ENCODE peak calls at places on chromosome 4, in eight cellular contexts. B is AG04450, U is testis, A is stomach, O is cardiac fibroblast, L is GM12865, P is A673, C is BE2C. H is an unnamed sample.

GRCh38 chr4:7733801-7734650 is 205.6 kb downstream of the AFAP1 start:
- DNase-seq in B (no peak), U (no peak), A (no peak), O (no peak), L (no peak), P (no peak), C (no peak), H (no peak)

GRCh38 chr4:25580633-25581467 is 74.8 kb upstream of the SLC34A2 start:
- DNase-seq in B (no peak), U (no peak), A (peak), O (no peak), L (no peak), P (no peak), C (no peak), H (no peak)

GRCh38 chr4:3237711-3238560 is 11.0 kb upstream of the MSANTD1 start:
- DNase-seq in B (no peak), U (no peak), A (no peak), O (no peak), L (no peak), P (no peak), C (no peak), H (no peak)

GRCh38 chr4:24560770-24561415 is 23.5 kb downstream of the DHX15 start:
- DNase-seq in B (no peak), U (no peak), A (no peak), O (peak), L (no peak), P (peak), C (no peak), H (no peak)

GRCh38 chr4:40630335-40631021 is 814 bp upstream of the RBM47 start:
- DNase-seq in B (no peak), U (peak), A (peak), O (no peak), L (peak), P (no peak), C (no peak), H (no peak)

GRCh38 chr4:186297013-186297645 is 31.1 kb downstream of the F11 start:
- DNase-seq in B (peak), U (no peak), A (no peak), O (peak), L (peak), P (peak), C (no peak), H (no peak)

GRCh38 chr4:21858971-21859370 is 89.6 kb downstream of the KCNIP4 start:
- DNase-seq in B (no peak), U (no peak), A (no peak), O (peak), L (no peak), P (no peak), C (no peak), H (no peak)

GRCh38 chr4:25090516-25090915 is 59.8 kb upstream of the LGI2 start:
- DNase-seq in B (no peak), U (no peak), A (no peak), O (peak), L (no peak), P (no peak), C (no peak), H (no peak)

GRCh38 chr4:115360441-115360840 is 247.0 kb upstream of the NDST4 start:
- DNase-seq in B (no peak), U (no peak), A (no peak), O (no peak), L (no peak), P (peak), C (no peak), H (no peak)

GRCh38 chr4:26048962-26049361 is 134.9 kb downstream of the SMIM20 start:
- DNase-seq in B (no peak), U (no peak), A (no peak), O (no peak), L (no peak), P (no peak), C (no peak), H (no peak)

GRCh38 chr4:13597141-13597540 is 30.4 kb downstream of the BOD1L1 start:
- DNase-seq in B (no peak), U (no peak), A (no peak), O (no peak), L (no peak), P (no peak), C (no peak), H (no peak)

GRCh38 chr4:94530073-94530472 is 78.3 kb downstream of the PDLIM5 start:
- DNase-seq in B (no peak), U (no peak), A (no peak), O (peak), L (no peak), P (no peak), C (no peak), H (no peak)

GRCh38 chr4:36349904-36350554 is 68.6 kb downstream of the DTHD1 start:
- DNase-seq in B (no peak), U (no peak), A (no peak), O (peak), L (no peak), P (no peak), C (no peak), H (no peak)

GRCh38 chr4:179328627-179329026 is 1886.4 kb upstream of the AGA start:
- DNase-seq in B (no peak), U (no peak), A (no peak), O (no peak), L (no peak), P (no peak), C (no peak), H (no peak)

GRCh38 chr4:13626492-13627184 is 887 bp downstream of the BOD1L1 start:
- DNase-seq in B (no peak), U (peak), A (no peak), O (peak), L (no peak), P (no peak), C (no peak), H (no peak)

GRCh38 chr4:110106946-110107325 is 91.5 kb downstream of the ELOVL6 start:
- DNase-seq in B (no peak), U (no peak), A (no peak), O (peak), L (peak), P (peak), C (no peak), H (no peak)
- TF ChIP-seq CTCF in B (no peak), U (no peak), A (no peak), O (no peak), L (no peak), P (no peak), C (no peak), H (no peak)

GRCh38 chr4:82782626-82783025 is 16.0 kb downstream of the SCD5 start:
- DNase-seq in B (no peak), U (no peak), A (no peak), O (no peak), L (no peak), P (no peak), C (no peak), H (no peak)

GRCh38 chr4:82779032-82779431 is 19.6 kb downstream of the SCD5 start:
- DNase-seq in B (no peak), U (no peak), A (no peak), O (no peak), L (no peak), P (no peak), C (no peak), H (no peak)

GRCh38 chr4:82776925-82777542 is 21.6 kb downstream of the SCD5 start:
- DNase-seq in B (peak), U (no peak), A (no peak), O (no peak), L (no peak), P (no peak), C (no peak), H (no peak)

GRCh38 chr4:82777857-82778525 is 20.6 kb downstream of the SCD5 start:
- DNase-seq in B (no peak), U (no peak), A (no peak), O (no peak), L (no peak), P (no peak), C (no peak), H (no peak)

DNA sequence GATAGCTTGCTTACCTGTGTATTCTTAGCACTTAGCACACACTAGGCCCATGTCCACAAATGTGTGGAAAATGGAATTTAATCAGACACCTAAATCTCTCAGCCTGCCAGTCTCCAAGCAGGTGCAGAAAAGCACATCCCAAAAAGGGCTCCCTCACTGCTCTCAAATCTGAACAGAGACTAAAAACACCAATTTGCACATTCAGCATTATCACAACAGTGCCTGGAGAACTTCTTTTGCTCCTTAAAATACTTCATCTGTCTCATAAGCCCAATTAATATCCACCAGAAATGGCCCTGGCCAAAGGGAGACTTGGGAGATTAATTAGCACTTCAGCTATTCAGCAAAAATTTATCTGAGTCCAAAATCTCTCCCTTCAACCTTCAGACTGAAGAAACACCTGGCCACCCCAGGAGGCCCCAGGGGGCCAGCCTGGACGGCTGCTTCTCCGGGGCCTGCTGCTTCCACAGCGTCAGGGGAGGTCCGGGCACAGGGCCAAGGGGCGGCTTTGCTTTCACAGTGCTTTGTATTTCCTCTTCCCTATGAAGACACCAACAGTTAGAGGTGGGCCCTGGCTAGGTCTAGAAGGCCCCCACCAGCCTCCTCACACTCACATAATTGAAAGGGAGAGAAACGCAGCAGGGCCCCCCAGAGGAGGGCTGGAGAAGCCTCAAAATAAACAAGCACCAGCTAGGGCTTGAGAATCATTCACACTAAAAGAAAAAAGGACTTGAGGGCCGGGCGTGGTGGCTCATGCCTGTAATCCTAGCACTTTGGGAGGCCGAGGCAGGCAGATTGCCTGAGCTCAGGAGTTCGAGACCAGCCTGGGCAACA is 18.0 kb downstream of the SCD5 start:
- DNase-seq in B (no peak), U (peak), A (peak), O (peak), L (peak), P (peak), C (peak), H (no peak)
- TF ChIP-seq CTCF in B (no peak), U (no peak), A (no peak), O (peak), L (no peak), P (peak), C (no peak), H (no peak)

GRCh38 chr4:18566970-18567799 is 545.6 kb upstream of the LCORL start:
- DNase-seq in B (no peak), U (no peak), A (peak), O (no peak), L (no peak), P (no peak), C (no peak), H (no peak)

GRCh38 chr4:18570370-18570769 is 548.8 kb upstream of the LCORL start:
- DNase-seq in B (no peak), U (no peak), A (no peak), O (no peak), L (no peak), P (no peak), C (no peak), H (no peak)

GRCh38 chr4:18571252-18571885 is 549.8 kb upstream of the LCORL start:
- DNase-seq in B (no peak), U (no peak), A (no peak), O (no peak), L (no peak), P (no peak), C (no peak), H (no peak)

DNA sequence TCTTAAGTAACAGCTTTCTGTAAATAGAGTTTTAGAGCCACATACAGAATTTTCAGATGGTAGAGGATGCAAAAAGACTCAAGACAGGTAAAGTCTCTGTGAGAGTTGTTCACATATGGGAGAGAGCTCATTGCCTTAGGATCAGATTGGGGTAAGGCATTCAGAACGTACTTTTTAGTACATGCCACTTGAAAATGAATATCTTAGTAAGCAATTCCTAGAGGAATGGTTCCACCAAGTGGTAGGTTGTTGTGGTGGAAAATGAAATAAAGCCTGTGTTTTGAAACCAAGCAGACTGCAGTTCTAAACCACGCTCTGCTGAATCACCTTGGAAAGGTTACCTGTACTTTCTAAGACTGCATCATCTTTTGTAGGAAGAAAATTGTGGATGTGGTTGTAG is 547.0 kb upstream of the LCORL start:
- DNase-seq in B (no peak), U (no peak), A (no peak), O (peak), L (no peak), P (peak), C (no peak), H (no peak)
- TF ChIP-seq CTCF in B (no peak), U (no peak), A (no peak), O (no peak), L (no peak), P (peak), C (peak), H (peak)

GRCh38 chr4:154686838-154687237 is 57.0 kb upstream of the LRAT start:
- DNase-seq in B (no peak), U (no peak), A (no peak), O (peak), L (no peak), P (peak), C (no peak), H (no peak)
- TF ChIP-seq CTCF in B (peak), U (no peak), A (no peak), O (no peak), L (no peak), P (peak), C (no peak), H (peak)

DNA sequence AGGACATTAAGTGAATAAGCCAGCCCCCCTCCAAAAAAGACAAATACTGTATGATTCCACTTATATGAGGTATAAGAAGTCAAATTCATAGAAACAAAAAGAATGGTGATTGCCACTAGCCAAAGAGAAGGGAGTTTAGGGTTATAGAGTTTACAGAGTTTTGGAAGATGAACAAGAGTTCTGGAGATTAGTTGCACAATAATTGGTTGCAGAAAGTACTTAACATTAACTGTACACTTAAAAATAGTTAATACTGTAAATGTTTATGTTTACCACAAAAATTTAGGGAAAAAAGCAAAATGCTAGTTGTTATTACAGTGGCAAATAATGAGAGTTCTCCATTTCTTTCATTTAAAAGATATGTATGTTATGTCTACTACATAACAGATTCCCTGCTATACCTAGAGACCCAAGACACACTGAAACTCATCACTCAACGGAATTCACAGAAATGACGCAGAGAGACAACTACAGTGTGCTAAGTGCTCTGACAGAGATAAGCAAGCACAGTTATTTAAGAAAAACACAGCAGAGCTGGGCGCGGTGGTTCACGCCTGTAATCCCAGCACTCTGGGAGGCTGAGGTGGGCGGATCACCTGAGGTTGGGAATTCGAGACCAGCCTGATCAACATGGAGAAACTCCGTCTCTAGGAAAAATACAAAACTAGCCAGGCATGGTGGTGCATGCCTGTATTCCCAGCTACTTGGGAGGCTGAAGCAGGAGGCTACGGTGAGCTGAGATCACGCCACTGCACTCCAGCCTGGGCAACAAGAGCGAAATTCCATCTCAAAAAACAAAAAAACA is 37.2 kb downstream of the EIF4E start:
- DNase-seq in B (no peak), U (no peak), A (no peak), O (no peak), L (no peak), P (no peak), C (no peak), H (no peak)
- TF ChIP-seq CTCF in B (no peak), U (no peak), A (no peak), O (no peak), L (no peak), P (no peak), C (no peak), H (no peak)

GRCh38 chr4:147104768-147105167 is 159.1 kb upstream of the TTC29 start:
- DNase-seq in B (no peak), U (no peak), A (no peak), O (no peak), L (no peak), P (no peak), C (no peak), H (no peak)

GRCh38 chr4:147108409-147108808 is 162.7 kb upstream of the TTC29 start:
- DNase-seq in B (no peak), U (no peak), A (no peak), O (peak), L (no peak), P (no peak), C (no peak), H (no peak)

GRCh38 chr4:147101678-147102077 is 156.0 kb upstream of the TTC29 start:
- DNase-seq in B (no peak), U (no peak), A (no peak), O (peak), L (no peak), P (no peak), C (no peak), H (no peak)

GRCh38 chr4:147102596-147102995 is 156.9 kb upstream of the TTC29 start:
- DNase-seq in B (no peak), U (no peak), A (no peak), O (peak), L (no peak), P (no peak), C (no peak), H (no peak)

GRCh38 chr4:147103403-147103946 is 157.8 kb upstream of the TTC29 start:
- DNase-seq in B (peak), U (peak), A (no peak), O (peak), L (no peak), P (peak), C (no peak), H (no peak)
- TF ChIP-seq CTCF in B (no peak), U (no peak), A (no peak), O (no peak), L (no peak), P (no peak), C (no peak), H (no peak)

GRCh38 chr4:76657443-76657842 is 222.4 kb downstream of the SHROOM3 start:
- DNase-seq in B (no peak), U (no peak), A (no peak), O (no peak), L (no peak), P (no peak), C (no peak), H (no peak)
- TF ChIP-seq CTCF in B (no peak), U (no peak), A (no peak), O (no peak), L (no peak), P (no peak), C (no peak), H (no peak)

GRCh38 chr4:38169524-38169923 is 209.3 kb downstream of the PTTG2 start:
- DNase-seq in B (no peak), U (no peak), A (no peak), O (no peak), L (no peak), P (no peak), C (no peak), H (no peak)
- TF ChIP-seq CTCF in B (no peak), U (no peak), A (no peak), O (no peak), L (no peak), P (peak), C (no peak), H (no peak)

DNA sequence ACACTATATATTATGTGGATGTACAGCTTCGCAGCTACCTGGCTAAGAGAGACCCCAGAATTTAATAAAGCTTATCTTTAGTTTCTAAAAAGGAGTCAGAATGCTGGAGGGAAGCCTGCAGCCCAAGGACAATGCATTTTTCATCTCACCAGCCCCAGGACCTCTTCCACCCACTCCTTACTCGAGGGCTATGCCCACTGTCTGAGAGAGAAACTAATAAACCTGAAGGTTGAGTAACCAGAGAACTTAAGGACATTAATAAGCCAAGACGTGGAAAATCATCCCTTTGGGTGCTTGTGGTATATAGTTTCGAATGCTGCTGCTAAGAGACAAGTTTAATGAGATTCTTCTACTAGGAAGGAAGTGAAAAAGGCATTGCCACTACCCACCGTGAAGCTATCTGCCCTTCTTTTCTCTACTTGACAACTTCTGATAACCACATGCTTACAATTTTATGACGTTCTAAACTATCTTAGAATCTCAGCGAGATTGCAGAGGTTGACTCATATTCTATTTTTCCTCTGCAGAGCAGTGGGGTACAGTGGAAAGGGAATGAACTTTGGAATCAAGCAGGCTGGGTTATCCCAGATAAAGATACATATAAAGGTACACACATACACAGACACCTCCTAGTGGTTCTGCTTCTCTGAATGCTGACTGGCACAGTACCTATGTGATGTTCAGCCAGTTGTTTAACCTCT is 3.3 kb downstream of the RELL1 start:
- DNase-seq in B (no peak), U (no peak), A (no peak), O (no peak), L (peak), P (no peak), C (no peak), H (no peak)
- TF ChIP-seq CTCF in B (no peak), U (no peak), A (peak), O (no peak), L (peak), P (no peak), C (peak), H (no peak)

DNA sequence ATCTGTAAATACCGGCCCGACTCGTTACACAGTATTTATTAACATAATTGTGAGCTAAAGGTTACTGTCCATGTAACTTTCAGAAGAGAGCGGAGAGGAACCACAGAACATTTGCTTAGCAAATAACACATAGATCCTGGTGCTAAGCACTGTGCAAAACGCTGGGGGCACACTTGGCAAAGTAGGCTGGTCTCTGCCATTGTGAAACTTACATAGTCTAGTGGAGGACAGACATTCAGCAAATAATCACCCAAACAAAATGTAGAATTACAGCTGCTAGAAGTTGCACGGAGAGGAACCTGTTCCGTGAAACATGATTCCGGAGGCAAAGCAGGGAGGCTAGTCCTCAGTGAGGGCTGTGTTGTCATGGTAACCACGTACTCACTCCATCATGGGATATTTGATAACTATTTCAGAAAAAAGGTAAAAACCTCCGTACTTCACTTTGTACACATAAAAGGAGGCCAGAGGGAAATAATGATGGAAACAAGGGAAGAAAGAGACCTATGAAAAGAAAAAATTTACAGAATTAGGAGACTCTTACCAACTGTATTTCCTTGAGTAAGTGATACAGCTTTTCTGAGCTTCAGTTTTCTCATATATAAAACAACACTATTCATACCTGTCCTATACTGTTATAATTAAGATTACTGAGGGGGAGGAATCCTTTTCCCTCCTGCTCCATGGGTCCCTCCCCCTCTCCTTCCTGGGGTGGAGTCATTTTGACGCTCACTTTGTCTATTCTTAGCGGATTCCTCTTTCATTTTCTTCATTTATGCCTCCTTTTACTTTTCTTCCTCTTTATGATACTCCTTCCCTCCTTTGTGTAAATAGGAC is 760 bp upstream of the RASGEF1B start:
- DNase-seq in B (no peak), U (peak), A (peak), O (peak), L (peak), P (peak), C (peak), H (no peak)
- TF ChIP-seq CTCF in B (no peak), U (no peak), A (peak), O (peak), L (peak), P (peak), C (no peak), H (peak)